ENCODE peak calls at places on chromosome 20, in four cellular contexts. S is kidney epithelial cell, X is cardiac muscle cell, W is HCT116. I is an unnamed sample.

GRCh38 chr20:13270211-13270610 is 49.1 kb downstream of the ISM1 start:
- DNase-seq in S (no peak), X (no peak), W (no peak), I (no peak)

GRCh38 chr20:45211569-45212474 is 5.0 kb downstream of the SEMG1 start:
- DNase-seq in S (no peak), X (no peak), W (no peak), I (no peak)

GRCh38 chr20:24895898-24896658 is 53.0 kb upstream of the CST7 start:
- DNase-seq in S (no peak), X (no peak), W (no peak), I (no peak)

GRCh38 chr20:45052698-45053440 is 48.1 kb downstream of the KCNS1 start:
- DNase-seq in S (peak), X (no peak), W (no peak), I (no peak)

GRCh38 chr20:34639755-34640222 is 37.1 kb downstream of the PIGU start:
- DNase-seq in S (no peak), X (peak), W (no peak), I (no peak)

GRCh38 chr20:37394543-37395410 is 48.8 kb downstream of the SRC start:
- DNase-seq in S (no peak), X (no peak), W (no peak), I (peak)

GRCh38 chr20:57882451-57883161 is 172.8 kb upstream of the PMEPA1 start:
- DNase-seq in S (no peak), X (no peak), W (no peak), I (no peak)

GRCh38 chr20:9119776-9120175 is 50.9 kb downstream of the PLCB4 start:
- DNase-seq in S (no peak), X (peak), W (no peak), I (peak)

GRCh38 chr20:48604426-48604825 is 223.4 kb downstream of the PREX1 start:
- DNase-seq in S (no peak), X (no peak), W (no peak), I (no peak)

GRCh38 chr20:43537921-43538854 is 20.6 kb upstream of the SGK2 start:
- DNase-seq in S (no peak), X (peak), W (peak), I (peak)

GRCh38 chr20:2768632-2769015 is 31.8 kb downstream of the CPXM1 start:
- DNase-seq in S (no peak), X (no peak), W (no peak), I (no peak)

GRCh38 chr20:21050710-21051109 is 55.4 kb downstream of the LINC00237 start:
- DNase-seq in S (no peak), X (no peak), W (no peak), I (no peak)

GRCh38 chr20:4726710-4727391 is 5.1 kb downstream of the PRND start:
- DNase-seq in S (no peak), X (peak), W (no peak), I (peak)

GRCh38 chr20:53750827-53751393 is 157.3 kb upstream of the ZNF217 start:
- DNase-seq in S (no peak), X (peak), W (no peak), I (no peak)

GRCh38 chr20:40524071-40524470 is 165.0 kb downstream of the MAFB start:
- DNase-seq in S (no peak), X (no peak), W (no peak), I (no peak)

GRCh38 chr20:58892126-58892931 is 39.8 kb downstream of the GNAS start:
- DNase-seq in S (no peak), X (peak), W (no peak), I (peak)

GRCh38 chr20:49583669-49584417 is 15.9 kb upstream of the PTGIS start:
- DNase-seq in S (no peak), X (peak), W (no peak), I (no peak)

GRCh38 chr20:24608926-24609667 is 139.7 kb downstream of the SYNDIG1 start:
- DNase-seq in S (no peak), X (no peak), W (no peak), I (peak)

GRCh38 chr20:3309226-3309625 is 70.2 kb upstream of the SLC4A11 start:
- DNase-seq in S (no peak), X (no peak), W (no peak), I (no peak)

GRCh38 chr20:38114353-38114791 is 50.7 kb downstream of the TGM2 start:
- DNase-seq in S (no peak), X (no peak), W (no peak), I (peak)

GRCh38 chr20:35845561-35845960 is 73.7 kb downstream of the PHF20 start:
- DNase-seq in S (no peak), X (no peak), W (no peak), I (peak)

GRCh38 chr20:58579069-58579818 is 64.0 kb upstream of the APCDD1L start:
- DNase-seq in S (no peak), X (no peak), W (no peak), I (no peak)

GRCh38 chr20:45289942-45290676 is 16.5 kb upstream of the RBPJL start:
- DNase-seq in S (no peak), X (no peak), W (no peak), I (no peak)

GRCh38 chr20:52761867-52762266 is 210.3 kb upstream of the TSHZ2 start:
- DNase-seq in S (no peak), X (no peak), W (no peak), I (no peak)

GRCh38 chr20:36279776-36280175 is 26.4 kb upstream of the DLGAP4 start:
- DNase-seq in S (no peak), X (no peak), W (no peak), I (no peak)

GRCh38 chr20:58693226-58694006 is 816 bp downstream of the NPEPL1 start:
- DNase-seq in S (no peak), X (peak), W (no peak), I (no peak)

GRCh38 chr20:20368414-20369352 is 779 bp downstream of the INSM1 start:
- DNase-seq in S (no peak), X (peak), W (no peak), I (no peak)

GRCh38 chr20:61886721-61887658 is 178.7 kb downstream of the TAF4 start:
- DNase-seq in S (no peak), X (peak), W (peak), I (peak)

GRCh38 chr20:49367113-49367512 is 89.3 kb upstream of the ZNFX1 start:
- DNase-seq in S (no peak), X (no peak), W (no peak), I (no peak)

GRCh38 chr20:44402391-44403193 is 47.1 kb downstream of the HNF4A start:
- DNase-seq in S (no peak), X (no peak), W (no peak), I (no peak)

GRCh38 chr20:51495921-51496545 is 46.5 kb downstream of the NFATC2 start:
- DNase-seq in S (no peak), X (no peak), W (no peak), I (no peak)

GRCh38 chr20:58162976-58163375 is 65.5 kb downstream of the ANKRD60 start:
- DNase-seq in S (no peak), X (no peak), W (no peak), I (no peak)

GRCh38 chr20:23520185-23520584 is 29.3 kb downstream of the CST8 start:
- DNase-seq in S (no peak), X (no peak), W (no peak), I (no peak)

GRCh38 chr20:5073154-5074049 is 46.4 kb downstream of the PCNA start:
- DNase-seq in S (peak), X (no peak), W (peak), I (peak)

GRCh38 chr20:10861619-10862018 is 187.8 kb upstream of the JAG1 start:
- DNase-seq in S (no peak), X (no peak), W (no peak), I (peak)

GRCh38 chr20:19254086-19254821 is 41.8 kb downstream of the SLC24A3 start:
- DNase-seq in S (no peak), X (no peak), W (no peak), I (no peak)

GRCh38 chr20:19252670-19253120 is 40.3 kb downstream of the SLC24A3 start:
- DNase-seq in S (no peak), X (no peak), W (no peak), I (peak)

GRCh38 chr20:19253316-19253715 is 40.9 kb downstream of the SLC24A3 start:
- DNase-seq in S (no peak), X (no peak), W (no peak), I (no peak)

GRCh38 chr20:19251506-19251905 is 39.1 kb downstream of the SLC24A3 start:
- DNase-seq in S (no peak), X (no peak), W (no peak), I (no peak)

DNA sequence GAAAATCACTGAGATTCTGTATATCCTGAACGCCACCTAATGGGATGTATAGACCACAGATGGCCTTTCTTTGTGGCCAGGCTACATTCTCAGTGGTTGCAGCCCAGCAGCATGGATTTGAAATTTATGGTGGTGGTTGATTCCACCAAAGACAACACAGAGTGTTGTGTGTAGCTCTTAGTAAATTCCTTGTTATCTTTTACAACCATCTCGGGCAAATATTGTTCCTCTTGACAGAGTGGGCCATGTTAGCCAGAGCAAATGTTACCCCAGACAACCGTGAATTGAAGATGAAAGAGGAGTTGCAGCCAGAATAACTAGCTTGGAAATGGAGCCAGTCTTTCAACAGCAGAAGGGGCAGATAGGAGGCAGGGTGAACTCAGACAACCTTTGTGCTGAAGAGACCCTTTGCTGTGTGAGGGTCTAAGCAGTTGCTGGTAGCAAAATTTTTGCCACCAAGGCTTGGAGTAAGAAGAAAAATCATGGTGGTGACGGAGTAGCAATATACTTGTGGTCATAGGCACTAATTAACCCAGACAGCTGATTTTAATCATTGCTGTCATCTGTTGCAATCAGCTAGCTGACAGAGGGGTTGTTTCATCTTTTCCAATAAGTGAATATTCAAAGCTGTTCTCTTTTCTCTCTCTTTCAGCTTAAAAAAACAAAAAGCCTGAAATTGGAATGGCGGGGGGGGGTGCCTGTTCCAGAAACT is 39.7 kb downstream of the SLC24A3 start:
- DNase-seq in S (no peak), X (no peak), W (no peak), I (no peak)
- TF ChIP-seq CTCF in S (no peak), X (no peak), W (no peak), I (no peak)

GRCh38 chr20:62979876-62980373 is 26.8 kb downstream of the BHLHE23 start:
- DNase-seq in S (no peak), X (no peak), W (no peak), I (no peak)

GRCh38 chr20:62979310-62979709 is 26.8 kb downstream of the SLC17A9 start:
- DNase-seq in S (no peak), X (no peak), W (no peak), I (no peak)

GRCh38 chr20:62975812-62976413 is 23.4 kb downstream of the SLC17A9 start:
- DNase-seq in S (no peak), X (no peak), W (no peak), I (no peak)

GRCh38 chr20:62978559-62978938 is 26.0 kb downstream of the SLC17A9 start:
- DNase-seq in S (no peak), X (no peak), W (no peak), I (no peak)

DNA sequence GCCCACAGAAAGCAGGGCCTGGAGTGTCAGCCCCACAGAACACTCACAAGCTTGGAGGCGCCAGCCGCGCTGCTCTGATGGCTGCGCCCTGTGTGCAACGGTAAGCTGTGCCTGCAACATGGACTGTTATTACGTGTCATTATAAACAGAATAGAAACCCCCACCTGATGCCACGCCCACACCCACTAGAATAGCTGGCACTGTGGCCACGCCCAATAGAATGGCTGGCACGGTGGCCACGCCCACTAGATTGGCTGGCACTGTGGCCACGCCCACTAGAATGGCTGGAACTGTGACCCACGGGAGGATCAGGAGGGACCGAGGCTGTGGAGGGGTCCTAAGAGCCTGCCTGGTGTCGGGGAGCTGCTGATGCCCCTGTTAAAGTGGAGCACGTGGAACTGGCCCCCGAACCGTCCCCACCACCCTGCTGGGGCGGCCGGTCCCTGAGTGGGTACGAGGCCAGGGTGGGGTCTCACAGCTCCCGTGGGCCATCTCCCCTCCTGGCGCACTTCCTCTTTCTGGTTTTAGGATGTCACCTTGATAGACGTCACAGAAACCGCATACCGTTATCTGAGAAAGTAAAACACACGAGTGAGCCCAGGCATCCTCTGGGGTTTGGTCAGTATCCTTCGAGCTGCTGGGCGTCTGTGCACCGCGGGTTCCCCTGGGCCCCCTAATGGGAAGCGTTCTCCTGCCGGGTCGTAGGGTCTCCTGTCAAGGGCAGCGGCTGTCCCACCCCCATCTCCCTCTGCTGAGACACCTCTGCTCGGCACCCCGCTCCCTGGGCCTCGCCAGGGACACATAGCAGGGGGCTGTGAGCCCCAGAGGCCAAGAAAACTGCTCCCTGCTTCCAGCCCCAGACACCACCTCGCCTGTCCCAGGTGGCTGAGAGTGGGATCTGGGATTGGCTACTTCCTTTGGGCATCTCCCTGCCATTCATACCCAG is 25.4 kb downstream of the SLC17A9 start:
- DNase-seq in S (no peak), X (no peak), W (peak), I (no peak)
- H3K4me3 ChIP-seq in S (no peak), X (no peak), W (no peak), I (no peak)

GRCh38 chr20:33604084-33604990 is 57.8 kb upstream of the C20orf144 start:
- DNase-seq in S (no peak), X (no peak), W (no peak), I (no peak)

GRCh38 chr20:33601016-33601415 is 61.1 kb upstream of the C20orf144 start:
- DNase-seq in S (no peak), X (no peak), W (no peak), I (no peak)

GRCh38 chr20:33601861-33602260 is 60.3 kb upstream of the C20orf144 start:
- DNase-seq in S (no peak), X (no peak), W (no peak), I (peak)

GRCh38 chr20:33602826-33603590 is 59.1 kb upstream of the C20orf144 start:
- DNase-seq in S (peak), X (no peak), W (no peak), I (peak)

DNA sequence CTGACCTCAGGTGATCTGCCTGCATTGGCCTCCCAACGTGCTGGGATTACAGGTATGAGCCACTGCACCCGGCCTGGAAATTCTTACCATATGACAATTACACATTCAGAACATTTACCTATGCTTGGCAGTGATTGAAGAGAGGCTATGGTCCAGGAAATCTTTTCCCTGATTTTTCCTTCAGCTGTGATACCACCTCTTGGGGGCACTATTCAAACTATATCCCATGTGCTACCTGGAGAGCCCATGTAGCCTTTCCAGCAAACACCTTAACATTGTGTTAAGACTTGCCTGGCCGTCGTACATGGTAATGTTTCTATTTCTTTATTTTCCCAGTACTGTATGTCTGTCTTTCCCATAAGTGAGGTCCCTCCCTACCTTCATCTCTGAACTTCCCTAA is 61.7 kb upstream of the C20orf144 start:
- DNase-seq in S (no peak), X (no peak), W (no peak), I (no peak)
- TF ChIP-seq CTCF in S (no peak), X (no peak), W (peak), I (no peak)

DNA sequence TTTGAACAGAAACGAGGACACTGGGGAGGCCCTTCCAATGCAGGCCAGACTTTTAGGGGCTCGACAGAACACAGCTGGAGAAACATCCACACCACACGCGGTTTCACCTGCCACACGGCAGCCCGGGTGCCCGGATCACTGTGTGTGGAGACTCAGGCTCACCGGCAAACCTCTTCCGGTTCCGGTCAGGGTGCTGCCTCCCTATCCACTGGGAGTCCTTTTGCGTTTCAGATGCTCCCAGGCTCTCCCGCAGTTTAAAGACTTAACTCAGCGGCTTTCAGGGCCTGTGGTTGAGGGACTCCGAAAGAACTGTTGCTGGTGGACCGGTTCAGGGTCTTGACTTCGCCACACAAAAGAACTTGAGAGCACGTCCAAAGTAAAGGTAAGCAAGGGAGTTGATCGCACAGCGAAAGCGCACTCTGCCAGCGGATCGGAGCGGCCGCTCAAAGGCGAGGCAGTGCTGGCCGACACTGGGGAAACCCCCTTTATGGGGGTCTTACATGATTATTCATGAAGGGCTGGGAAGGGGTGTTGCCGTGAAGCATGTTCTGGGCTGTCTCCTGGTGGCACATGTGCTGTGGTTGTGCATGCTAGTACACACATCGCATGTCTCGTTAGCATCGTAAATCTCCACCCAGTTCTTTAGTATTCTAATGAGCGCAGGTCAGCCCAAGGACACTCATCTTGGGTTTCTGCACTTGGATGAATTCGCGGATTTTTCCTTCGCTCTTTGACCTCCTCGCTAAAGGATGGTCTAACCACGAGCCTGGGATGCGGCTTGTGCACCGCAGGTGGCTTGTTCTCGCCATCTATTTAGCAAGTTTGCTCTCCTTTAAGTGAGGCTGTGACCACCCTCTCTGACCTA is 180.3 kb downstream of the CDH26 start:
- DNase-seq in S (no peak), X (no peak), W (no peak), I (peak)
- H3K4me3 ChIP-seq in S (peak), X (no peak), W (no peak), I (peak)

GRCh38 chr20:60338556-60338955 is 380.3 kb downstream of the CDH26 start:
- DNase-seq in S (no peak), X (no peak), W (no peak), I (no peak)

GRCh38 chr20:60341062-60341461 is 382.8 kb downstream of the CDH26 start:
- DNase-seq in S (no peak), X (no peak), W (no peak), I (no peak)

GRCh38 chr20:60334936-60335335 is 376.7 kb downstream of the CDH26 start:
- DNase-seq in S (no peak), X (no peak), W (no peak), I (no peak)

GRCh38 chr20:60345106-60345505 is 386.9 kb downstream of the CDH26 start:
- DNase-seq in S (no peak), X (no peak), W (no peak), I (no peak)

DNA sequence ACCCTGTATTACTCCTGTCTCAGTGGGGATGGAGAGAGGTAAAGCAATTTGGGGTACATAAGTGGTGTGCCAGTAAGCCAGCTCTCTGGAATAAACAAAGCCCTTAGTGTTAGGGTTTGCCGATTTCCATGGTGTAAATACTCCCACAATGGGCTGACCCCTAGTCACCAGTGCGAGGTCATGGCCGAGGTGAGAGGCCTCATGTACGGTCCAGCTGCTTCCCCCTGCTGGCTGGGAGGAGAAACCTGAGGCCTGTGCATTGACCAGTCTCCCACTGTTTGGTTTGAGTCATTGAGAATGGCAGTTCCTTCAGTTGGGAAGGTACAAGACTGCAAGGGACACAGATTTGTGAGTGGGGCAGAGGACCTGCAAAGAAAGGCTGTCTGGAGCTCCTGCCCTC is 382.0 kb downstream of the CDH26 start:
- DNase-seq in S (no peak), X (no peak), W (no peak), I (no peak)
- TF ChIP-seq CTCF in S (no peak), X (no peak), W (no peak), I (no peak)

GRCh38 chr20:63274381-63275228 is 2.0 kb downstream of the ARFGAP1 start:
- DNase-seq in S (no peak), X (no peak), W (no peak), I (no peak)
- H3K4me3 ChIP-seq in S (no peak), X (no peak), W (peak), I (no peak)

I was measured in epithelial cell of esophagus.